ENCODE peak calls at places on chromosomes 2 and 18, in six cellular contexts. B is IMR-90, I is sigmoid colon, M is HCT116, D is ovary, Y is A549. J is an unnamed sample.

GRCh38 chr18:8607776-8608682 is 1.2 kb upstream of the RAB12 start:
- DNase-seq in B (peak; percentile 45), I (no peak), M (no peak), D (no peak), Y (no peak), J (no peak)

GRCh38 chr2:238174701-238175100 is 15.9 kb downstream of the ERFE start:
- DNase-seq in B (no peak), I (no peak), M (no peak), D (no peak), Y (no peak), J (no peak)

GRCh38 chr2:237354930-237355329 is 59.0 kb downstream of the COL6A3 start:
- DNase-seq in B (peak; percentile 72), I (peak; percentile 78), M (no peak), D (no peak), Y (no peak), J (no peak)

GRCh38 chr2:47904903-47905453 is 1.3 kb downstream of the FBXO11 start:
- DNase-seq in B (no peak), I (no peak), M (no peak), D (peak; percentile 56), Y (peak; percentile 22), J (peak; percentile 16)

GRCh38 chr2:7748717-7749415 is 831.7 kb downstream of the RNF144A start:
- DNase-seq in B (peak; percentile 3), I (no peak), M (no peak), D (no peak), Y (no peak), J (no peak)

GRCh38 chr2:201363857-201364560 is 6.9 kb upstream of the FLACC1 start:
- DNase-seq in B (peak; percentile 71), I (no peak), M (peak; percentile 24), D (no peak), Y (peak; percentile 56), J (no peak)

GRCh38 chr18:7885763-7886295 is 318.7 kb downstream of the PTPRM start:
- DNase-seq in B (no peak), I (no peak), M (no peak), D (no peak), Y (no peak), J (no peak)

GRCh38 chr2:16861154-16861929 is 195.7 kb upstream of the CYRIA start:
- DNase-seq in B (no peak), I (no peak), M (no peak), D (no peak), Y (peak; percentile 2), J (no peak)

GRCh38 chr2:212228651-212229253 is 309.9 kb downstream of the ERBB4 start:
- DNase-seq in B (peak; percentile 0), I (no peak), M (no peak), D (no peak), Y (no peak), J (no peak)

GRCh38 chr2:177430425-177430824 is 37.9 kb downstream of the AGPS start:
- DNase-seq in B (peak; percentile 3), I (no peak), M (no peak), D (no peak), Y (no peak), J (no peak)

GRCh38 chr2:237297421-237298155 is 116.4 kb downstream of the COL6A3 start:
- DNase-seq in B (peak; percentile 26), I (peak; percentile 59), M (no peak), D (no peak), Y (no peak), J (no peak)

GRCh38 chr2:226358688-226359087 is 440.9 kb downstream of the IRS1 start:
- DNase-seq in B (no peak), I (no peak), M (no peak), D (no peak), Y (no peak), J (no peak)

GRCh38 chr2:237487496-237487895 is 445 bp downstream of the MLPH start:
- DNase-seq in B (no peak), I (no peak), M (no peak), D (no peak), Y (no peak), J (no peak)

GRCh38 chr2:33903237-33903636 is 304.1 kb upstream of the FAM98A start:
- DNase-seq in B (no peak), I (no peak), M (no peak), D (no peak), Y (no peak), J (no peak)

GRCh38 chr2:238895361-238895882 is 47.5 kb downstream of the TWIST2 start:
- DNase-seq in B (no peak), I (peak; percentile 64), M (no peak), D (no peak), Y (no peak), J (peak; percentile 82)

GRCh38 chr18:59918320-59918755 is 18.5 kb downstream of the PMAIP1 start:
- DNase-seq in B (peak; percentile 61), I (peak; percentile 72), M (peak; percentile 66), D (no peak), Y (peak; percentile 66), J (no peak)

GRCh38 chr2:84939426-84940087 is 31.4 kb upstream of the KCMF1 start:
- DNase-seq in B (no peak), I (peak; percentile 41), M (no peak), D (no peak), Y (peak; percentile 49), J (no peak)

GRCh38 chr18:75471850-75472249 is 44.3 kb upstream of the SMIM21 start:
- DNase-seq in B (no peak), I (no peak), M (no peak), D (no peak), Y (no peak), J (no peak)

GRCh38 chr18:32930695-32931301 is 158.0 kb upstream of the KLHL14 start:
- DNase-seq in B (peak; percentile 60), I (no peak), M (peak; percentile 2), D (no peak), Y (peak; percentile 27), J (no peak)

GRCh38 chr18:34352385-34353163 is 127.9 kb upstream of the NOL4 start:
- DNase-seq in B (no peak), I (no peak), M (no peak), D (no peak), Y (no peak), J (no peak)

GRCh38 chr18:49371786-49372185 is 88.7 kb downstream of the DYM start:
- DNase-seq in B (no peak), I (no peak), M (no peak), D (no peak), Y (no peak), J (no peak)

GRCh38 chr2:226478121-226478809 is 321.4 kb downstream of the IRS1 start:
- DNase-seq in B (peak; percentile 96), I (peak; percentile 78), M (peak; percentile 82), D (peak; percentile 55), Y (peak; percentile 93), J (peak; percentile 55)

GRCh38 chr2:170596576-170596975 is 118.6 kb upstream of the SP5 start:
- DNase-seq in B (no peak), I (no peak), M (no peak), D (no peak), Y (no peak), J (no peak)

GRCh38 chr2:216942016-216942415 is 82.2 kb upstream of the TNP1 start:
- DNase-seq in B (no peak), I (no peak), M (no peak), D (no peak), Y (no peak), J (no peak)

GRCh38 chr2:44510246-44510645 is 148.5 kb downstream of the CAMKMT start:
- DNase-seq in B (peak; percentile 2), I (no peak), M (no peak), D (no peak), Y (no peak), J (no peak)

GRCh38 chr2:172792711-172793110 is 57.1 kb downstream of the RAPGEF4 start:
- DNase-seq in B (peak; percentile 68), I (no peak), M (no peak), D (no peak), Y (no peak), J (no peak)

GRCh38 chr2:174336403-174337336 is 1.9 kb downstream of the SP9 start:
- DNase-seq in B (no peak), I (no peak), M (peak; percentile 48), D (no peak), Y (peak; percentile 85), J (no peak)
- H3K4me3 ChIP-seq in B (no peak overlapping the region), I (peak overlapping the region; percentile 9), M (peak overlapping the region; percentile 56), D (peak overlapping the region; percentile 7), Y (peak overlapping the region; percentile 64), J (peak overlapping the region; percentile 15)

GRCh38 chr18:12515550-12515949 is 107.8 kb downstream of the PRELID3A start:
- DNase-seq in B (no peak), I (no peak), M (no peak), D (no peak), Y (no peak), J (no peak)
- TF ChIP-seq POLR2A in B (no peak), I (no peak), M (no peak), D (no peak), Y (no peak), J (no peak)

DNA sequence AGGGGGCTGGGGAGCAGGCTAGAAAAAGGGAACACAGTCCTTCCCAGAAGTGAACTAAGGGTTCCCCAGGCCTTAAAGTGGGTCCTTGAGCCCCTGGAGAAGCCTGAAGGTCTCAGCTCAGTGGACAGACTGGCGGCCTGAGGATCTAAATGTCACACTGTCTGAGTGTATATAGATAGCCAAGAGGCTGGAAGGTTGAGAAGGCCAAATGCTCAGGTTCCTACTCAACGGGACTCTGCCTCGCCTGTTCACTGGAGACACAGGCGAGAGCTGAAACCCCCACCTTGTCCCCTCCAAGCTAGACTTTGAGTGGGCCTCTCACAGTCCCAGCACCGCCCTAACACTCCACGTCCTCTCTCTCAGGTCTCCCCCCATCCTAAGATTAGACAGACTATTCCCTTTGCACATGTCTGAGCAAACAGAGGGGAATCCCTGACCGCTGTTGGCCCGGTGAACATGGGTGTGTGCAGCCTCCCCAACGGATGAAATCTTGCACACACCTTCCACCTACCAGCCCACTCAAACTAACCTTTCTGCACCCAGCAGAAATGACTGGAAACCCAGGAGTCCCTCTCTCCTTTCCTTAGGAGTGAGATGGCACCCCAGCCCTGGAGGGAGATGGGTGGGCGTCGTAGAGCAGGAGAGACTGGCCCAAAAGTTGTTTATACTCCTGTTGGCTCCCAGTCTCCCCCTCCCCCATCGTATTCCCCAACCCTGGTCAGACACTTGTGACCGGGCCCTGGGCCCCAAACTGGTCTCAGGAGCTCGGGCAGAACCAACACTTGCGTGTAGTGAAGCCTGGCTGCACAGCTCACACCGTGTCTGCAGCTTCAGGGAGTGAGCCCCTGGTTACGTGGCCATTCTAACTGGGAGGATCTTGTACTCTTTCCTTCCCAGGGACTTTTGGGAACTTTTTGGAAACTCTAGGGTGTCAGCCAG is 1.9 kb downstream of the PKDCC start:
- DNase-seq in B (no peak), I (peak; percentile 70), M (no peak), D (no peak), Y (no peak), J (no peak)
- H3K4me3 ChIP-seq in B (peak overlapping the region; percentile 94), I (peak overlapping the region; percentile 98), M (no peak overlapping the region), D (peak overlapping the region; percentile 79), Y (peak overlapping the region; percentile 63), J (peak overlapping the region; percentile 45)

GRCh38 chr18:77973745-77974144 is 724.1 kb downstream of the GALR1 start:
- DNase-seq in B (no peak), I (no peak), M (no peak), D (no peak), Y (no peak), J (no peak)

GRCh38 chr18:77981874-77982273 is 732.2 kb downstream of the GALR1 start:
- DNase-seq in B (no peak), I (no peak), M (no peak), D (no peak), Y (no peak), J (no peak)

GRCh38 chr18:77980275-77980674 is 730.6 kb downstream of the GALR1 start:
- DNase-seq in B (no peak), I (no peak), M (no peak), D (no peak), Y (no peak), J (no peak)

GRCh38 chr18:77974329-77974728 is 724.7 kb downstream of the GALR1 start:
- DNase-seq in B (no peak), I (no peak), M (no peak), D (no peak), Y (no peak), J (no peak)

GRCh38 chr18:77977331-77977730 is 727.7 kb downstream of the GALR1 start:
- DNase-seq in B (no peak), I (no peak), M (no peak), D (no peak), Y (no peak), J (no peak)
- TF ChIP-seq POLR2A in B (no peak), I (no peak), M (no peak), D (no peak), Y (no peak), J (no peak)